ENCODE peak calls at places on chromosomes 16 and 17, in four cellular contexts. One of them, this sample, is unnamed. For H3K9me3, the result is how much of the 10 kb centered on the place peaks cover.

GRCh38 chr16:13391337-13391736 is 489.9 kb downstream of the SHISA9 start:
- DNase-seq in sigmoid colon: no peak
- DNase-seq in HCT116: no peak
- DNase-seq in vagina: no peak
- DNase-seq in this sample: no peak

GRCh38 chr17:38676706-38677504 is 2.1 kb upstream of the EPOP start:
- DNase-seq in vagina: no peak
- DNase-seq in HCT116: peak
- DNase-seq in sigmoid colon: peak
- DNase-seq in this sample: peak

GRCh38 chr17:45857977-45858708 is 13.5 kb downstream of the SPPL2C start:
- DNase-seq in sigmoid colon: no peak
- DNase-seq in HCT116: no peak
- DNase-seq in vagina: no peak
- DNase-seq in this sample: no peak

GRCh38 chr16:2042171-2042570 is 5.5 kb downstream of the NTHL1 start:
- DNase-seq in vagina: no peak
- DNase-seq in sigmoid colon: no peak
- DNase-seq in HCT116: no peak
- DNase-seq in this sample: no peak

GRCh38 chr16:88585269-88585668 is 15.1 kb downstream of the ZC3H18 start:
- DNase-seq in HCT116: no peak
- DNase-seq in vagina: no peak
- DNase-seq in sigmoid colon: no peak
- DNase-seq in this sample: no peak

GRCh38 chr17:235831-236640 is 54.6 kb upstream of the DOC2B start:
- DNase-seq in sigmoid colon: peak
- DNase-seq in HCT116: no peak
- DNase-seq in vagina: no peak
- DNase-seq in this sample: peak

GRCh38 chr16:85514295-85514600 is 98.9 kb upstream of the GSE1 start:
- DNase-seq in HCT116: no peak
- DNase-seq in sigmoid colon: peak
- DNase-seq in vagina: no peak
- DNase-seq in this sample: no peak

GRCh38 chr16:87380403-87380802 is 3.2 kb downstream of the FBXO31 start:
- DNase-seq in sigmoid colon: peak
- DNase-seq in HCT116: no peak
- DNase-seq in vagina: no peak
- DNase-seq in this sample: no peak

GRCh38 chr17:8740486-8740885 is 4.2 kb downstream of the CCDC42 start:
- DNase-seq in sigmoid colon: no peak
- DNase-seq in HCT116: no peak
- DNase-seq in vagina: no peak
- DNase-seq in this sample: peak

GRCh38 chr16:69243479-69243878 is 56.5 kb downstream of the SNTB2 start:
- DNase-seq in vagina: no peak
- DNase-seq in HCT116: no peak
- DNase-seq in sigmoid colon: no peak
- DNase-seq in this sample: no peak

GRCh38 chr16:26787924-26788323 is 278.8 kb upstream of the C16orf82 start:
- DNase-seq in sigmoid colon: no peak
- DNase-seq in vagina: no peak
- DNase-seq in HCT116: peak
- DNase-seq in this sample: no peak

GRCh38 chr16:76500006-76500405 is 222.8 kb downstream of the CNTNAP4 start:
- DNase-seq in vagina: no peak
- DNase-seq in HCT116: no peak
- DNase-seq in sigmoid colon: no peak
- DNase-seq in this sample: no peak

GRCh38 chr16:80971814-80972213 is 34.9 kb downstream of the CMC2 start:
- DNase-seq in vagina: no peak
- DNase-seq in sigmoid colon: no peak
- DNase-seq in HCT116: no peak
- DNase-seq in this sample: no peak

GRCh38 chr16:71885261-71885650 is 1.3 kb upstream of the ZNF821 start:
- DNase-seq in HCT116: no peak
- DNase-seq in sigmoid colon: no peak
- DNase-seq in vagina: no peak
- DNase-seq in this sample: no peak

GRCh38 chr16:53219795-53220194 is 165.0 kb downstream of the CHD9 start:
- DNase-seq in vagina: no peak
- DNase-seq in sigmoid colon: no peak
- DNase-seq in HCT116: no peak
- DNase-seq in this sample: no peak

GRCh38 chr17:79029327-79030009 is 5.5 kb downstream of the C1QTNF1 start:
- DNase-seq in HCT116: no peak
- DNase-seq in vagina: no peak
- DNase-seq in sigmoid colon: peak
- DNase-seq in this sample: no peak

GRCh38 chr17:34620458-34620857 is 41.1 kb downstream of the TMEM132E start:
- DNase-seq in HCT116: no peak
- DNase-seq in vagina: no peak
- DNase-seq in sigmoid colon: no peak
- DNase-seq in this sample: no peak

GRCh38 chr16:83953796-83954576 is 946 bp downstream of the OSGIN1 start:
- DNase-seq in sigmoid colon: no peak
- DNase-seq in vagina: no peak
- DNase-seq in HCT116: peak
- DNase-seq in this sample: no peak

GRCh38 chr17:82339634-82340580 is 6.3 kb upstream of the SECTM1 start:
- DNase-seq in sigmoid colon: no peak
- DNase-seq in HCT116: no peak
- DNase-seq in vagina: no peak
- DNase-seq in this sample: peak

GRCh38 chr17:55149485-55149884 is 115.3 kb upstream of the HLF start:
- DNase-seq in vagina: no peak
- DNase-seq in sigmoid colon: no peak
- DNase-seq in HCT116: no peak
- DNase-seq in this sample: no peak

GRCh38 chr16:87060026-87060986 is 256.9 kb downstream of the C16orf95 start:
- DNase-seq in sigmoid colon: no peak
- DNase-seq in vagina: no peak
- DNase-seq in HCT116: no peak
- DNase-seq in this sample: no peak

GRCh38 chr17:73976676-73977521 is 226.6 kb upstream of the RPL38 start:
- DNase-seq in sigmoid colon: no peak
- DNase-seq in vagina: no peak
- DNase-seq in HCT116: no peak
- DNase-seq in this sample: no peak

GRCh38 chr16:86011532-86011931 is 112.6 kb downstream of the IRF8 start:
- DNase-seq in vagina: no peak
- DNase-seq in HCT116: no peak
- DNase-seq in sigmoid colon: peak
- DNase-seq in this sample: no peak

GRCh38 chr16:58187092-58187491 is 10.8 kb downstream of the CSNK2A2 start:
- DNase-seq in HCT116: no peak
- DNase-seq in sigmoid colon: no peak
- DNase-seq in vagina: no peak
- DNase-seq in this sample: no peak

GRCh38 chr17:36592711-36593321 is 1.1 kb downstream of the DHRS11 start:
- DNase-seq in HCT116: no peak
- DNase-seq in sigmoid colon: no peak
- DNase-seq in vagina: no peak
- DNase-seq in this sample: peak

GRCh38 chr17:12765544-12765943 is 23.8 kb upstream of the ARHGAP44 start:
- DNase-seq in vagina: no peak
- DNase-seq in HCT116: no peak
- DNase-seq in sigmoid colon: no peak
- DNase-seq in this sample: no peak

GRCh38 chr16:23156946-23157460 is 7.8 kb upstream of the USP31 start:
- DNase-seq in vagina: peak
- DNase-seq in sigmoid colon: no peak
- DNase-seq in HCT116: no peak
- DNase-seq in this sample: no peak

GRCh38 chr17:73203788-73204479 is 11.1 kb downstream of the COG1 start:
- DNase-seq in vagina: no peak
- DNase-seq in HCT116: no peak
- DNase-seq in sigmoid colon: no peak
- DNase-seq in this sample: no peak

GRCh38 chr17:82583720-82584234 is 64.2 kb downstream of the FOXK2 start:
- DNase-seq in HCT116: no peak
- DNase-seq in sigmoid colon: no peak
- DNase-seq in vagina: no peak
- DNase-seq in this sample: no peak

GRCh38 chr16:55495616-55496289 is 13.1 kb upstream of the LPCAT2 start:
- DNase-seq in sigmoid colon: no peak
- DNase-seq in vagina: peak
- DNase-seq in HCT116: no peak
- DNase-seq in this sample: no peak

GRCh38 chr17:73359987-73360410 is 48.2 kb upstream of the CDC42EP4 start:
- DNase-seq in vagina: no peak
- DNase-seq in sigmoid colon: no peak
- DNase-seq in HCT116: peak
- DNase-seq in this sample: no peak

DNA sequence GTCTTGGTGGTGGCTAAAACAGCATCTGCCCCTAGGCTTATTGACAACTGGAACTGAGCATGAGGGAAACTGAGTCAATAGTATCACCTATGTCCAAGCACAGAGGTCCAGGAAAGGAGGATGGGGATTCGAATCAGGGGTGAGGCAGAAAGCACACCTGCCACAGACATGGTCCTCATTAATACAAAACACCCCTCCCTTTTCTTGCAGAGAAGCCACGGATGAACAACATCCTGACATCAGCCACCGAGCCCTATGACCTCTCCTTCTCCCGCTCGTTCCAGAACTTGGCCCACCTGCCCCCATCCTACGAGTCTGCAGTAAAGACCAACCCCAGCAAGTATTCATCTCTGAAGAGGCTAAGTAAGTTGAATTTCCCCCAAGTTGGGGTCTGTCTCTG is 42.7 kb upstream of the DNAH9 start:
- DNase-seq in vagina: peak
- DNase-seq in sigmoid colon: no peak
- DNase-seq in HCT116: no peak
- DNase-seq in this sample: no peak
- H3K9me3 ChIP-seq in vagina: under half
- H3K9me3 ChIP-seq in sigmoid colon: under half
- H3K9me3 ChIP-seq in HCT116: under half
- H3K9me3 ChIP-seq in this sample: under half

DNA sequence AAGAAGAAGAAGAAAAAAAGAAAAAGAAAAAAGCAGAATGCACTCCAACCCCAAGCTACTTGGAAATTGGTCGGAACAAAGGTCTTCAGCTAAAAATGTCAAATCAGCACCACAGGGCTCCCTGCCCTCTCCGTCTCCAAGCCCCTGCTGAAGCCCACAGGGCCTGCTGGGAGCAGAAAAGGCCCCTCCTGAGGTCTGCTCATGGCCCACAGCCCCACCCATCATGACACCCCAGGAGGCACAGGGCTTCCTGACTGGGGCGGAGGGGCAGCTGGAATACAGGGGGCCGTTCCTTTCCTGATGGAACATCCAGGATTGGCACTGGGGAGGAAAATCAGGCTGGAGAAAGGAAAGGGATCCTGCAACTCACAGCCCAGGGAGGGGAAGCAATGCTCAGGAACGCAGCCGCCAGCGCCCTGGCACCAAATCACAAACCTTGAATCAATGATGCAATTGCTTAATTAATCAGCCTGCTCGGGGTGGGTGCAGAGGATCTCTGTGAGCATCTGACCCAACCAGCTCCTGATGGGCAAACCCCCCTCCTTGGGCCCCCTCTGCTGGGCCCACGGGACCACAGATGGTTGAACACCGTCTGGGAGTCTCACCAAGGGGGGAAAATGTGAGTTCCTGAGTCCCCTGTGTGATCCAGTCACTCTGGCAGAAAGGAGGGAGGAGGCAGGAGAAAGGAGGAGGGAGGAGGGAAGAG is 155.5 kb downstream of the ZNF423 start:
- DNase-seq in vagina: no peak
- DNase-seq in HCT116: no peak
- DNase-seq in sigmoid colon: peak
- DNase-seq in this sample: no peak
- TF ChIP-seq POLR2A in vagina: no peak
- TF ChIP-seq POLR2A in HCT116: no peak
- TF ChIP-seq POLR2A in sigmoid colon: no peak
- TF ChIP-seq POLR2A in this sample: no peak

DNA sequence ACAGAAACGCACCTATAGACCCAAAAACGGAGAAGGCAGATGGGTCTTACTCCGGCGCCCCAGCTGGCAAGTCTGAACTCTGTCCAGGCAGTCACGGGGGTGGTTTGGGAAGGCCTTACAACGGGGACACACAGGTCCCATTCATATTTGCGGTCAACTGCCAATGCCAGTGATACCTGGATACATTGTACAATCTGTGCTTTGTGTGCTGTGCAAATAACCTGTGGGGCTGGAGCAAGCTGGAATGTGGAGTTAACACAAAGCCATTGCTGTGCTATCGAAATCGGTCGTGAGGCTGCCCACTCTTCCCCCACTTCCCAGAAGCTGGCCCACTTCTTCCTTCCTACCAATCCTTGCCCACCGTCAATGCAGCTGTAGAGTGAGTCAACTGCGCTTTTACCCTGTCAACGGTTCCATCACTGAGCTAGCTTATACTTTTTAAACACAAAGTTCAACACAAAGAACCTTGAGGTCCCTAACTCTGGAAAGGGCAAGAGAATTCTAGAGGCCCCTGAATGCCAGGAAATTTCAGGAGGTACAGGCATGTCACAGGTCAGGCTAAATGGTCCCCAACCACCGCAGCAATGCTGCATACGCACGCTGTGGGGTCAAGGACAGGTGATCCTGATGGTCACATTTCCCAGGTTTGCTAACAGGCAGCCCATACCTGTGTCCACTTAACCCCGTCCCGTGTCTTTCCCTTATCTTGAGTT is 122.9 kb downstream of the ZFHX3 start:
- DNase-seq in HCT116: no peak
- DNase-seq in vagina: no peak
- DNase-seq in sigmoid colon: peak
- DNase-seq in this sample: peak
- H3K27ac ChIP-seq in HCT116: no peak
- H3K27ac ChIP-seq in vagina: no peak
- H3K27ac ChIP-seq in sigmoid colon: no peak
- H3K27ac ChIP-seq in this sample: no peak

GRCh38 chr16:31880322-31880979 is 6.8 kb downstream of the ZNF267 start:
- DNase-seq in HCT116: no peak
- DNase-seq in sigmoid colon: no peak
- DNase-seq in vagina: no peak
- DNase-seq in this sample: no peak
- H3K9me3 ChIP-seq in HCT116: under half
- H3K9me3 ChIP-seq in sigmoid colon: under half
- H3K9me3 ChIP-seq in vagina: under half
- H3K9me3 ChIP-seq in this sample: under half

GRCh38 chr17:50203086-50203485 is 1.7 kb upstream of the COL1A1 start:
- DNase-seq in vagina: no peak
- DNase-seq in HCT116: no peak
- DNase-seq in sigmoid colon: no peak
- DNase-seq in this sample: no peak

GRCh38 chr17:50199211-50199633 is 2.2 kb downstream of the COL1A1 start:
- DNase-seq in HCT116: no peak
- DNase-seq in sigmoid colon: peak
- DNase-seq in vagina: no peak
- DNase-seq in this sample: peak

GRCh38 chr17:50201226-50201854 is at the start of gene COL1A1:
- DNase-seq in sigmoid colon: peak
- DNase-seq in vagina: no peak
- DNase-seq in HCT116: no peak
- DNase-seq in this sample: peak

GRCh38 chr17:50199651-50200446 is 1.6 kb downstream of the COL1A1 start:
- DNase-seq in HCT116: peak
- DNase-seq in vagina: no peak
- DNase-seq in sigmoid colon: peak
- DNase-seq in this sample: peak

GRCh38 chr17:50200447-50201225 is 795 bp downstream of the COL1A1 start:
- DNase-seq in HCT116: peak
- DNase-seq in sigmoid colon: peak
- DNase-seq in vagina: no peak
- DNase-seq in this sample: peak
- TF ChIP-seq POLR2A in HCT116: no peak
- TF ChIP-seq POLR2A in sigmoid colon: no peak
- TF ChIP-seq POLR2A in vagina: no peak
- TF ChIP-seq POLR2A in this sample: no peak